ENCODE peak calls at places on chromosomes 13 and 19, in six cellular contexts. N, I, M, T, C and X are unnamed samples.

GRCh38 chr19:33569822-33570221 is 48.2 kb upstream of the PEPD start:
- DNase-seq in N (no peak), I (no peak), M (no peak), T (no peak), C (no peak), X (no peak)

GRCh38 chr13:75666646-75667351 is 30.7 kb downstream of the LMO7 start:
- DNase-seq in N (peak), I (no peak), M (no peak), T (no peak), C (no peak), X (peak)

GRCh38 chr19:17966497-17967257 is at the start of gene KCNN1:
- DNase-seq in N (no peak), I (no peak), M (no peak), T (no peak), C (peak), X (no peak)

GRCh38 chr13:74596691-74597090 is 462.5 kb upstream of the KLF12 start:
- DNase-seq in N (no peak), I (no peak), M (no peak), T (no peak), C (no peak), X (no peak)

GRCh38 chr13:29383476-29383875 is 212.0 kb downstream of the SLC7A1 start:
- DNase-seq in N (no peak), I (no peak), M (no peak), T (no peak), C (no peak), X (no peak)

GRCh38 chr19:41377977-41378707 is 1.8 kb downstream of the TMEM91 start:
- DNase-seq in N (no peak), I (no peak), M (no peak), T (no peak), C (peak), X (no peak)

GRCh38 chr19:33214621-33215020 is 11.0 kb downstream of the SLC7A10 start:
- DNase-seq in N (peak), I (no peak), M (peak), T (no peak), C (no peak), X (no peak)

GRCh38 chr13:24127116-24127631 is 33.3 kb upstream of the SPATA13 start:
- DNase-seq in N (peak), I (no peak), M (peak), T (no peak), C (no peak), X (peak)